ENCODE peak calls at places on chromosomes 3 and 15, in six cellular contexts. T is thyroid gland, L is tibial artery, X is transverse colon, K is kidney, Z is left ventricle myocardium inferior. H is an unnamed sample.

GRCh38 chr3:168885028-168885427 is 778.5 kb downstream of the MECOM start:
- DNase-seq in T (no peak), L (no peak), X (no peak), K (no peak), Z (no peak), H (peak; percentile 94)

GRCh38 chr3:18045296-18045880 is 303.0 kb upstream of the TBC1D5 start:
- DNase-seq in T (no peak), L (no peak), X (no peak), K (no peak), Z (no peak), H (no peak)

GRCh38 chr3:116007000-116007399 is 383.7 kb downstream of the GAP43 start:
- DNase-seq in T (no peak), L (no peak), X (no peak), K (no peak), Z (no peak), H (no peak)

GRCh38 chr3:64740232-64740631 is 52.4 kb upstream of the ADAMTS9 start:
- DNase-seq in T (no peak), L (no peak), X (no peak), K (no peak), Z (no peak), H (peak; percentile 30)

GRCh38 chr15:79243723-79244122 is 38.8 kb upstream of the ANKRD34C start:
- DNase-seq in T (no peak), L (no peak), X (no peak), K (no peak), Z (peak; percentile 40), H (no peak)

GRCh38 chr3:172140499-172141391 is 101.4 kb downstream of the FNDC3B start:
- DNase-seq in T (peak; percentile 22), L (no peak), X (peak; percentile 65), K (no peak), Z (no peak), H (peak; percentile 99)

GRCh38 chr15:42059661-42060476 is 34.5 kb downstream of the PLA2G4D start:
- DNase-seq in T (peak; percentile 60), L (peak; percentile 49), X (peak; percentile 70), K (peak; percentile 69), Z (peak; percentile 50), H (peak; percentile 16)

GRCh38 chr15:60520041-60520824 is 41.3 kb upstream of the ICE2 start:
- DNase-seq in T (no peak), L (no peak), X (no peak), K (no peak), Z (no peak), H (peak; percentile 30)

GRCh38 chr3:71702131-71703024 is 22.8 kb downstream of the EIF4E3 start:
- DNase-seq in T (no peak), L (no peak), X (no peak), K (no peak), Z (no peak), H (no peak)

GRCh38 chr3:59423707-59424106 is 373.9 kb upstream of the CFAP20DC start:
- DNase-seq in T (no peak), L (no peak), X (no peak), K (no peak), Z (no peak), H (no peak)

GRCh38 chr15:83516935-83517334 is 69.8 kb downstream of the SH3GL3 start:
- DNase-seq in T (no peak), L (no peak), X (no peak), K (no peak), Z (no peak), H (peak; percentile 16)

GRCh38 chr15:68353418-68354145 is 76.0 kb downstream of the FEM1B start:
- DNase-seq in T (no peak), L (no peak), X (no peak), K (no peak), Z (no peak), H (peak; percentile 60)

DNA sequence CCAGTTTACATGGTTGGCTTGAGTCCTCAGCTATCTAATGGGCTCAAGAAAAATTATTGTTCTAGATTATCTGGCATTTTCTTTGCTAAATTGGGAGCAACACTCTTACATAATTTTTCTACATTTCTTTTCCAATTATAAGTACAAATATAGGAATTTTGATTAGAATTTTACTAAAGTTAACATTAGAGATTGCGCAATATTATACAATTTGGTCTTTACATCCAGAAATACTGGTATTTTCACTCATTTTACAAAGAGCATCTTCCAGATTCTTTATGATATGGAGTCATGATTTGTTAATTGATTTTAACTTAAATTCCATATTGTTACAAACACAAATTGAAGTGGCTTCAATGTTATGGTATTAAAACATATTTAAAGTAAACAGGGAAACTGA is 19.7 kb upstream of the GOLGB1 start:
- DNase-seq in T (no peak), L (no peak), X (no peak), K (no peak), Z (no peak), H (no peak)
- H3K4me1 ChIP-seq in T (no peaks in the 10 kb centered on the region), L (no peaks in the 10 kb centered on the region), X (no peaks in the 10 kb centered on the region), K (no peaks in the 10 kb centered on the region), Z (no peaks in the 10 kb centered on the region), H (no peaks in the 10 kb centered on the region)

DNA sequence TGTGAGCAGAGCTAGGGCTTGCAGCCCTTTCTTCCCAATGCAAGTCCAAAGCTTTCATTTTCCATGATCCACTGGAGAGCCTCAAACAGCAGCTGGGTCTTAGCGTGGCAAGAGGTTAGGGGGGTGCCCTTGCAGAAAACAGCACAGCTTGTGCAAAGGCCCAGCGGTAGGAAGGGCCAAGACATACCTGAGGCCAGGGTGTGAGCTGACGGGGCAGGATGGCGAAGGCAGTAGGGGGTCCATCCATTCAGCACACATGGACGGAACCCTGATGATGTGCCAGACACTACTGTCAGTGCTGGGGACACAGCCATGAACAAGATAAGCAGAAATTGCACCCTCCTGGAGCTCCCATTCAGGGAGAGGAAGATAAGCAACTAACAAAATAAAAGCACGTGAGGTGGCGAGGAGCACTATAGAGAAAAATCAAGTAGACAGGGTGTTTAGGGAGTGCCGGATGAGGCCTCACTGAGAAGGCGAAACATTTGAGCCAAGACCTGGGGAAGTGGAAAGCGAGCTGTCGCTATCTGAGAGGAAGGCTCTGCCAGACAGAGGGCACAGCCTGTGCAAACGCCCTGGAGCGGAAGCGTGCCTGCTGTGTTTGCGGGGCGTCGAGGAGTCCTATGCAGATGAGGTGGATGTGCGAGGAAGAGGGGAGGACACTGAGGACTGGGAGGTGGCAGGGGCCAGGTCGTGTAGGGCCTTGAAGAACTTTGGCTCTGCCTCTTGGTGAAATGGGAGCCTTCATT is 43.4 kb downstream of the SLC6A1 start:
- DNase-seq in T (no peak), L (no peak), X (no peak), K (no peak), Z (no peak), H (no peak)
- H3K4me1 ChIP-seq in T (no peaks in the 10 kb centered on the region), L (no peaks in the 10 kb centered on the region), X (no peaks in the 10 kb centered on the region), K (no peaks in the 10 kb centered on the region), Z (no peaks in the 10 kb centered on the region), H (no peaks in the 10 kb centered on the region)

DNA sequence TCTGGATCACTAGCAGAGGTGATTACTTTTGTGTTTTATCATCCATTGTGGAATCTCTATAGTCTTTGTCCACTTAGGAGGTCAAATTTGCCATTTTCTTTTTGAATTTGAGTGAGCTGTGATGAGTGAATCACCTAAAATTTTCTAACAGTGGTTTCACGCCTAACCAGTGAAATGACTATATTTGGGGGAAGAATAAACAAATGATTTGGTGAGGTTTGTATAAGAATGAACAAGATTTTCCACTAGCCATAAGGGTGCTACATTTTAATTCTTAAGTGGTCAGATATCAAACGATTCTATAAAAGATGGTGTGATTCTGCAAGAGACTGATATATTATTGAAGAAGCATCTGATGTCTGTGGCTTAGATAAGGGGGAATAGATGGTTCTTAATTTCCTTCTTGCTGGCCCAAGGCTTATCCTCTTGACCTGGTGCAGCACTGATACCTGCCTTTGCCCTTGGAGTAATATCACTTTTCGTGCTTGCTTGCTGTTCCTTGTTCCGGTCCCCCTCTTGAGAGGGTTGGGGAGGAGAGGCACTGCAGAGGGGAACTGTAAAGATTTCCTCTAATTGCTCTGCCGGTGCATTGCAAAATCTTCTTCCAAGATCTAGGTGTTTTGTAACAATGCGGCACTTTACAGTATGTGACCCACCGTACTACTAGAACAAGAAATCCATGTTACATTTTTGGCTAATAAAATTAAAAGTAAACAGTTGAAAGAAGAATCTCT is 14.5 kb downstream of the C3orf20 start:
- DNase-seq in T (no peak), L (no peak), X (no peak), K (no peak), Z (no peak), H (no peak)
- H3K4me1 ChIP-seq in T (no peaks in the 10 kb centered on the region), L (no peaks in the 10 kb centered on the region), X (no peaks in the 10 kb centered on the region), K (no peaks in the 10 kb centered on the region), Z (no peaks in the 10 kb centered on the region), H (no peaks in the 10 kb centered on the region)

GRCh38 chr3:5517921-5518320 is 330.4 kb downstream of the EDEM1 start:
- DNase-seq in T (no peak), L (no peak), X (no peak), K (no peak), Z (no peak), H (no peak)

GRCh38 chr3:5520237-5520636 is 332.7 kb downstream of the EDEM1 start:
- DNase-seq in T (no peak), L (no peak), X (no peak), K (no peak), Z (no peak), H (no peak)

GRCh38 chr3:5523125-5523524 is 335.6 kb downstream of the EDEM1 start:
- DNase-seq in T (no peak), L (no peak), X (no peak), K (no peak), Z (no peak), H (no peak)
- H3K4me1 ChIP-seq in T (no peaks in the 10 kb centered on the region), L (no peaks in the 10 kb centered on the region), X (no peaks in the 10 kb centered on the region), K (no peaks in the 10 kb centered on the region), Z (no peaks in the 10 kb centered on the region), H (no peaks in the 10 kb centered on the region)

DNA sequence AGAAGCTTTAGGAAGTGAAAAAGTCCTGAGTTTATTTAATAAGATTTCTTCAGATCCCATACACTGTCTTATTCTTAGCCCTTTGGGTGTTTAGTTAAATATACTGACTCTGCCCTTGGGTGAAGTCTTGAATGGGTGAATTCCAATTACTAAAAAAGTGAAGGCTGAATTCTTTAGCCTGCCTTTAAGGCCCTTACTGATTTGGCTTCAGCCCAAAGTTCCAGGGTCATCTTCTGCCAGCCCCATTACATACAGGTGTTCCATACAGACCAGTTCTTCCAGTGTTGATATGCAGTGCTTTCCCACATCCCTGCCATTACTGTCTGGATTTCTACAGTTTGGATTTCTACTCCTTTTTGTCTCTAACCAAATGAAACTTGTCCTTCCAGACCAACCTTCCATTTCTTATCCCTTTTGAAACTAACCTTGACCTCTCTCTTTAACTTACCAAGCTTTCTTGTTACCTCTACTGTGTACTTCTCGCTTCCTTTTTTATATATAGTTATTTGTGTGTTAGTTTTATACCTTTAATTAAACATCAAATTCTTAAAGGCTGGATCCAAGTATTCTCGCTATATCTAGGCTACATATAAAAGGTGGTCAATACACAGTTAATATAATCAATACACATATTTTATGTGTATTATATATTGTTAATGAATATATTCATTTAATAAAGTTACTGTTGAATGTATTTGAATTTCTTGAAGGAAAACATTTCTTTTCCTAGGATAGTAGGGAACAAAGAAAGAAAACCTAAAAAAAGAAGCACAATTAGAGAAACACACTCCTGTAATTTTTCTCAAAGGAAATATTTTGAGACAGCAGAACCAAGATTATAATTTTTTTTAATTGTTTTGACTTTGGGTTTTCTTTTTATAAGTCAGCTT is 15.0 kb downstream of the MBNL1 start:
- DNase-seq in T (no peak), L (no peak), X (no peak), K (no peak), Z (no peak), H (no peak)
- H3K4me1 ChIP-seq in T (peaks cover 27% of the 10 kb centered on the region), L (peaks cover 40% of the 10 kb centered on the region), X (peaks cover 82% of the 10 kb centered on the region), K (peaks cover 35% of the 10 kb centered on the region), Z (peaks cover 96% of the 10 kb centered on the region), H (peaks cover 14% of the 10 kb centered on the region)

H was measured in astrocyte.